ENCODE peak calls at places on chromosomes 7 and 10, in eight cellular contexts. U is HFFc6, H is omental fat pad, S is chondrocyte, B is AG04450, M is astrocyte of the spinal cord, T is brain microvascular endothelial cell, E is esophagus squamous epithelium. O is an unnamed sample.
A peak's percentile ranks its signal among the peaks of the same experiment; 100 is the strongest.

GRCh38 chr10:104076743-104077160 is 8.9 kb downstream of the COL17A1 start:
- DNase-seq in U (no peak), H (no peak), S (no peak), B (no peak), M (peak; percentile 62), T (peak; percentile 76), E (no peak), O (peak; percentile 12)

GRCh38 chr7:43138710-43139601 is 26.5 kb downstream of the HECW1 start:
- DNase-seq in U (no peak), H (no peak), S (no peak), B (no peak), M (peak; percentile 92), T (peak; percentile 85), E (no peak), O (no peak)

GRCh38 chr7:112743811-112744210 is 46.4 kb downstream of the TMEM168 start:
- DNase-seq in U (no peak), H (no peak), S (no peak), B (no peak), M (no peak), T (no peak), E (no peak), O (no peak)

GRCh38 chr10:49679480-49679893 is at the start of gene C10orf53:
- DNase-seq in U (no peak), H (no peak), S (no peak), B (no peak), M (peak; percentile 15), T (peak; percentile 14), E (no peak), O (no peak)

GRCh38 chr10:123301077-123301875 is 147.1 kb downstream of the BUB3 start:
- DNase-seq in U (no peak), H (no peak), S (no peak), B (no peak), M (peak; percentile 5), T (no peak), E (no peak), O (no peak)

GRCh38 chr7:126026421-126027088 is 1096.9 kb upstream of the POT1 start:
- DNase-seq in U (no peak), H (no peak), S (no peak), B (no peak), M (peak; percentile 27), T (no peak), E (no peak), O (no peak)

GRCh38 chr7:2519119-2519930 is at the start of gene LFNG:
- DNase-seq in U (peak; percentile 75), H (peak; percentile 58), S (no peak), B (peak; percentile 57), M (peak; percentile 90), T (peak; percentile 71), E (no peak), O (no peak)

GRCh38 chr10:50447691-50448090 is 176.1 kb downstream of the SGMS1 start:
- DNase-seq in U (no peak), H (no peak), S (no peak), B (no peak), M (no peak), T (peak; percentile 29), E (no peak), O (no peak)

GRCh38 chr7:136953386-136953785 is 84.9 kb downstream of the CHRM2 start:
- DNase-seq in U (peak; percentile 26), H (no peak), S (no peak), B (peak; percentile 34), M (peak; percentile 50), T (peak; percentile 60), E (no peak), O (no peak)

GRCh38 chr7:21107101-21107500 is 320.4 kb upstream of the SP8 start:
- DNase-seq in U (no peak), H (no peak), S (no peak), B (no peak), M (no peak), T (no peak), E (no peak), O (no peak)

GRCh38 chr7:130894146-130895005 is 160.4 kb upstream of the KLF14 start:
- DNase-seq in U (peak; percentile 70), H (no peak), S (no peak), B (no peak), M (peak; percentile 87), T (no peak), E (no peak), O (no peak)

GRCh38 chr7:27116962-27117686 is 13.4 kb downstream of the HOXA4 start:
- DNase-seq in U (no peak), H (no peak), S (no peak), B (no peak), M (no peak), T (no peak), E (no peak), O (no peak)

GRCh38 chr10:15293862-15294835 is 76.9 kb downstream of the FAM171A1 start:
- DNase-seq in U (peak; percentile 11), H (no peak), S (no peak), B (no peak), M (peak; percentile 53), T (no peak), E (no peak), O (no peak)

GRCh38 chr10:132811891-132812481 is 26.0 kb upstream of the NKX6-2 start:
- DNase-seq in U (no peak), H (no peak), S (peak; percentile 93), B (no peak), M (no peak), T (no peak), E (no peak), O (no peak)

GRCh38 chr7:117399820-117400422 is 27.4 kb downstream of the ASZ1 start:
- DNase-seq in U (no peak), H (no peak), S (no peak), B (no peak), M (no peak), T (no peak), E (no peak), O (no peak)

GRCh38 chr10:117399341-117400196 is 24.3 kb upstream of the PDZD8 start:
- DNase-seq in U (no peak), H (no peak), S (no peak), B (no peak), M (no peak), T (no peak), E (no peak), O (no peak)

GRCh38 chr10:69351589-69351988 is 65.1 kb downstream of the TACR2 start:
- DNase-seq in U (no peak), H (no peak), S (no peak), B (no peak), M (no peak), T (no peak), E (no peak), O (no peak)

GRCh38 chr7:157544980-157545680 is 208.3 kb downstream of the DNAJB6 start:
- DNase-seq in U (no peak), H (no peak), S (peak; percentile 73), B (no peak), M (no peak), T (no peak), E (no peak), O (no peak)

GRCh38 chr7:29320577-29320976 is 126.0 kb downstream of the CHN2 start:
- DNase-seq in U (no peak), H (no peak), S (no peak), B (no peak), M (no peak), T (no peak), E (no peak), O (no peak)

DNA sequence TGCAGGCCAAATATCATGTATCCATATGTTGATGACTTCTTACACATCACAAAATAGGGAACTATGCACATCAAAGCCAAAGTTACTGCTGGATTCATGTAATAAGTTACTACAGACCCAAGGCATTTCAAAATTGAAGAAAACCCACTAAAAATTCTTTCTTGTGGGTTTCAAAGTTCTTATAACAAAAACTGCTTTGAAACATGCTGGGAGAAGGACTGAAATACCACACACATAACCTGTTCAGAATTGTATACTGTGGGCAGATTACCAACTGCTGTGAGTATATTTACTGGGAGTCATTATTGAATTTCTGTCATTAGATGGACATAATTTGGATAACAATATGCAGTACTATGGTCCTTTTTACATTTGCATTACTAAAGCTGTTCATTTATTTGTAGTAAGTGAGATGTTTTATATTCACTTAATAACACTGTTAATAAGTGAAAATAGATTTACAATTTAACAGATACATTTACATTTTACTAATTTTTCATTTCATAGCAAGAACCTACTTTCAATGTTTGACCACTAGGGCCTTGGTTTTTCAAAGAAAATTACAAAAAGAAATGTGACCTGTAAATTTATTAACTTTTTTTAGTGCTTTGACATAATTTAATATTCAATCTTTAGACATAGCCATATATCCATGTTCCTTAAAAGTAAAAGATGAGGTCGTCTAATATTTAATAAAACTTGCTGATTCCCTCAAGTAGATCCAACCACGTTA is 132.6 kb downstream of the MAGI2 start:
- DNase-seq in U (no peak), H (no peak), S (no peak), B (no peak), M (peak; percentile 38), T (no peak), E (no peak), O (no peak)
- TF ChIP-seq CTCF in U (peak; percentile 65), H (no peak), S (no peak), B (peak; percentile 11), M (no peak), T (no peak), E (no peak), O (no peak)

DNA sequence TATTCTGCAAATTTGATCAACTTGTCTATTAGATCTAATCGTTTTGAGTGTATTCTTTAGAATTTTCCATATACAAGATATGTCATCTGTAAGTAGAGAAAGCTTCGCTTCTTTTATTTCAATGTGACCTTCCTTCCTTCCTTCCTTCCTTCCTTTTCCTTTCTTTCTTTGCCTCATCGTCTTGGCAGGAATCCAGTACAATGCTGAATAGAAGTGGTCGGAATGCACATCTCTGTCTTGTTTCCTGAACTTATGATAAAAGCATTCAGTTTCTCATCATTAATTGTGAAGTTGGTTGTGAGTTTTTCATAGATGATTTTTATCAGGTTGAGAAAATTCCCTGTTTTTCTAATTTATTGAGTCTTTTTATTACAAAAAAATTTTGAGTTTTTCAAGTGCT is 300.7 kb upstream of the ZNF32 start:
- DNase-seq in U (no peak), H (no peak), S (no peak), B (no peak), M (no peak), T (no peak), E (no peak), O (no peak)
- TF ChIP-seq CTCF in U (no peak), H (no peak), S (no peak), B (no peak), M (no peak), T (no peak), E (no peak), O (no peak)

DNA sequence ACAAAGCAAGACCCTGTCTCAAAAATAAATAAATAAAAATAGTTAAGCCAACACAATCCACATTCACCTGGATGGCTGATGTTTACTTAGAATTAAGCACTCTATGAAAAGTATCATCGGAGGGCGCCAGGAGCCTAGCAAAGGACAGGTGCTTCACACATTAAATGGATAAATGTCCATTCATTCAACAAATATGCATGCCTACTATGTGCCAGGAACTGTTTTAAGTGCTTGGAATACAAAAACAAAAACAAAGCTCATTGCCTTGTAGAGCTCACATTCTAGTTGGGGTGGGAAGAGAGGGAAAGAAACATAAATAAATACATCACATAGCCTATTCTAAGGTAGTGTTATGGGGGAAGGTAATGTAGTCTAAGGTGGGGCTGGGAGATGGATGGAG is 4.1 kb downstream of the BAIAP2L1 start:
- DNase-seq in U (no peak), H (no peak), S (no peak), B (no peak), M (no peak), T (no peak), E (no peak), O (no peak)
- TF ChIP-seq CTCF in U (no peak), H (no peak), S (no peak), B (no peak), M (no peak), T (no peak), E (no peak), O (no peak)

GRCh38 chr10:80457554-80458262 is 3.6 kb downstream of the TSPAN14 start:
- DNase-seq in U (no peak), H (no peak), S (no peak), B (no peak), M (no peak), T (no peak), E (no peak), O (no peak)
- TF ChIP-seq CTCF in U (no peak), H (no peak), S (no peak), B (peak; percentile 6), M (no peak), T (peak; percentile 16), E (peak; percentile 51), O (no peak)